ENCODE peak calls at places on chromosomes 5 and 9, in ten cellular contexts. One of them, this sample, is unnamed.

GRCh38 chr9:20623021-20623747 is 885 bp upstream of the MLLT3 start:
- DNase-seq in endothelial cell of umbilical vein: peak; percentile 30
- DNase-seq in GM12878: no peak
- DNase-seq in breast epithelium: no peak
- DNase-seq in K562: no peak
- DNase-seq in spleen: peak; percentile 87
- DNase-seq in Panc1: no peak
- DNase-seq in HCT116: no peak
- DNase-seq in H1: no peak
- DNase-seq in suprapubic skin: peak; percentile 74
- DNase-seq in this sample: peak; percentile 61

GRCh38 chr5:78895616-78896015 is 89.5 kb downstream of the ARSB start:
- DNase-seq in H1: no peak
- DNase-seq in endothelial cell of umbilical vein: no peak
- DNase-seq in suprapubic skin: no peak
- DNase-seq in Panc1: no peak
- DNase-seq in breast epithelium: no peak
- DNase-seq in HCT116: no peak
- DNase-seq in spleen: no peak
- DNase-seq in K562: no peak
- DNase-seq in GM12878: no peak
- DNase-seq in this sample: no peak

GRCh38 chr9:135165003-135165711 is 77.7 kb downstream of the OLFM1 start:
- DNase-seq in endothelial cell of umbilical vein: no peak
- DNase-seq in HCT116: no peak
- DNase-seq in GM12878: no peak
- DNase-seq in H1: no peak
- DNase-seq in spleen: no peak
- DNase-seq in suprapubic skin: no peak
- DNase-seq in breast epithelium: no peak
- DNase-seq in K562: no peak
- DNase-seq in Panc1: no peak
- DNase-seq in this sample: no peak

GRCh38 chr9:2991292-2991691 is 147.4 kb upstream of the PUM3 start:
- DNase-seq in HCT116: no peak
- DNase-seq in K562: no peak
- DNase-seq in Panc1: no peak
- DNase-seq in suprapubic skin: no peak
- DNase-seq in breast epithelium: no peak
- DNase-seq in spleen: no peak
- DNase-seq in GM12878: no peak
- DNase-seq in endothelial cell of umbilical vein: no peak
- DNase-seq in H1: no peak
- DNase-seq in this sample: no peak

GRCh38 chr5:154937186-154937717 is 759 bp downstream of the GEMIN5 start:
- DNase-seq in endothelial cell of umbilical vein: no peak
- DNase-seq in breast epithelium: no peak
- DNase-seq in suprapubic skin: no peak
- DNase-seq in Panc1: no peak
- DNase-seq in K562: no peak
- DNase-seq in spleen: no peak
- DNase-seq in HCT116: no peak
- DNase-seq in GM12878: no peak
- DNase-seq in H1: no peak
- DNase-seq in this sample: no peak

GRCh38 chr9:97704327-97704677 is 7.2 kb upstream of the XPA start:
- DNase-seq in suprapubic skin: no peak
- DNase-seq in HCT116: no peak
- DNase-seq in endothelial cell of umbilical vein: no peak
- DNase-seq in breast epithelium: no peak
- DNase-seq in H1: no peak
- DNase-seq in GM12878: no peak
- DNase-seq in K562: no peak
- DNase-seq in Panc1: no peak
- DNase-seq in spleen: no peak
- DNase-seq in this sample: no peak

GRCh38 chr5:127492854-127493738 is 24.3 kb upstream of the PRRC1 start:
- DNase-seq in K562: peak; percentile 44
- DNase-seq in GM12878: peak; percentile 26
- DNase-seq in breast epithelium: no peak
- DNase-seq in suprapubic skin: no peak
- DNase-seq in spleen: no peak
- DNase-seq in HCT116: peak; percentile 54
- DNase-seq in Panc1: peak; percentile 54
- DNase-seq in endothelial cell of umbilical vein: peak; percentile 78
- DNase-seq in H1: no peak
- DNase-seq in this sample: no peak

GRCh38 chr5:177132504-177133118 is 962 bp upstream of the NSD1 start:
- DNase-seq in H1: no peak
- DNase-seq in breast epithelium: peak; percentile 55
- DNase-seq in HCT116: no peak
- DNase-seq in spleen: peak; percentile 85
- DNase-seq in GM12878: no peak
- DNase-seq in Panc1: no peak
- DNase-seq in K562: no peak
- DNase-seq in suprapubic skin: no peak
- DNase-seq in endothelial cell of umbilical vein: no peak
- DNase-seq in this sample: no peak

GRCh38 chr9:70420267-70421019 is 6.0 kb upstream of the KLF9 start:
- DNase-seq in suprapubic skin: peak; percentile 97
- DNase-seq in HCT116: peak; percentile 42
- DNase-seq in GM12878: no peak
- DNase-seq in Panc1: peak; percentile 27
- DNase-seq in breast epithelium: peak; percentile 93
- DNase-seq in H1: peak; percentile 57
- DNase-seq in K562: peak; percentile 56
- DNase-seq in endothelial cell of umbilical vein: peak; percentile 91
- DNase-seq in spleen: peak; percentile 95
- DNase-seq in this sample: peak; percentile 92

GRCh38 chr9:92609142-92609500 is 60.8 kb downstream of the IPPK start:
- DNase-seq in Panc1: no peak
- DNase-seq in suprapubic skin: no peak
- DNase-seq in breast epithelium: no peak
- DNase-seq in HCT116: no peak
- DNase-seq in H1: no peak
- DNase-seq in spleen: no peak
- DNase-seq in endothelial cell of umbilical vein: no peak
- DNase-seq in GM12878: no peak
- DNase-seq in K562: no peak
- DNase-seq in this sample: no peak

GRCh38 chr9:129027685-129028191 is 393 bp downstream of the SH3GLB2 start:
- DNase-seq in HCT116: no peak
- DNase-seq in Panc1: no peak
- DNase-seq in suprapubic skin: no peak
- DNase-seq in endothelial cell of umbilical vein: peak; percentile 31
- DNase-seq in H1: no peak
- DNase-seq in breast epithelium: no peak
- DNase-seq in K562: peak; percentile 39
- DNase-seq in GM12878: no peak
- DNase-seq in spleen: peak; percentile 96
- DNase-seq in this sample: peak; percentile 77

GRCh38 chr9:35559792-35560530 is 45.1 kb upstream of the TESK1 start:
- DNase-seq in H1: no peak
- DNase-seq in suprapubic skin: no peak
- DNase-seq in HCT116: no peak
- DNase-seq in endothelial cell of umbilical vein: no peak
- DNase-seq in breast epithelium: no peak
- DNase-seq in Panc1: no peak
- DNase-seq in spleen: no peak
- DNase-seq in K562: no peak
- DNase-seq in GM12878: no peak
- DNase-seq in this sample: no peak
- TF ChIP-seq POLR2AphosphoS5 in H1: no peak
- TF ChIP-seq POLR2AphosphoS5 in suprapubic skin: no peak
- TF ChIP-seq POLR2AphosphoS5 in HCT116: no peak
- TF ChIP-seq POLR2AphosphoS5 in endothelial cell of umbilical vein: no peak
- TF ChIP-seq POLR2AphosphoS5 in breast epithelium: no peak
- TF ChIP-seq POLR2AphosphoS5 in Panc1: no peak
- TF ChIP-seq POLR2AphosphoS5 in spleen: no peak
- TF ChIP-seq POLR2AphosphoS5 in K562: no peak
- TF ChIP-seq POLR2AphosphoS5 in GM12878: no peak
- TF ChIP-seq POLR2AphosphoS5 in this sample: no peak

GRCh38 chr9:10867194-10867593 is 254.4 kb upstream of the PTPRD start:
- DNase-seq in Panc1: no peak
- DNase-seq in spleen: no peak
- DNase-seq in breast epithelium: no peak
- DNase-seq in H1: no peak
- DNase-seq in suprapubic skin: no peak
- DNase-seq in endothelial cell of umbilical vein: no peak
- DNase-seq in HCT116: no peak
- DNase-seq in GM12878: no peak
- DNase-seq in K562: no peak
- DNase-seq in this sample: no peak
- H3K4me3 ChIP-seq in Panc1: no peak overlapping the region
- H3K4me3 ChIP-seq in spleen: no peak overlapping the region
- H3K4me3 ChIP-seq in breast epithelium: no peak overlapping the region
- H3K4me3 ChIP-seq in H1: no peak overlapping the region
- H3K4me3 ChIP-seq in suprapubic skin: no peak overlapping the region
- H3K4me3 ChIP-seq in endothelial cell of umbilical vein: no peak overlapping the region
- H3K4me3 ChIP-seq in HCT116: no peak overlapping the region
- H3K4me3 ChIP-seq in GM12878: no peak overlapping the region
- H3K4me3 ChIP-seq in K562: no peak overlapping the region
- H3K4me3 ChIP-seq in this sample: no peak overlapping the region

DNA sequence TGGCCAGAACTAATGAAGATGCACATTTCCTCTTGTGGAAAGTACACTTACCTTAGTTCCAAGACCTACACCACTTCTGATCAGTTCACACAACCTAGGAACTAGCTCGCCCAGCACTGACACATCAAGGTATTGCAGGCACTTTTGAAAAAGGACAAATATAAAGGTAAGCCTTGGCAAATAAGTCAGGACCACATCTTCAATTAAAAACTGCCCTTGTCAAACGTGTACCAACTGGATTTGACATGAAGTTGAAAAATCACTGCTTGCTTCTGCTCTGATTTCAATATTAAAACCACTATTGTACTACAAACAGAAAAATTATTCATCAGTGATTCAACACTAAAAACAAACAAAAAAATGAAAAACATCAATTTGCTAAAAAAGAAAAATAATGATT is 45.0 kb upstream of the OR2K2 start:
- DNase-seq in HCT116: no peak
- DNase-seq in suprapubic skin: no peak
- DNase-seq in H1: no peak
- DNase-seq in Panc1: no peak
- DNase-seq in GM12878: no peak
- DNase-seq in spleen: no peak
- DNase-seq in K562: no peak
- DNase-seq in breast epithelium: no peak
- DNase-seq in endothelial cell of umbilical vein: no peak
- DNase-seq in this sample: no peak
- TF ChIP-seq CTCF in HCT116: no peak
- TF ChIP-seq CTCF in suprapubic skin: no peak
- TF ChIP-seq CTCF in H1: peak; percentile 2
- TF ChIP-seq CTCF in Panc1: no peak
- TF ChIP-seq CTCF in GM12878: no peak
- TF ChIP-seq CTCF in spleen: no peak
- TF ChIP-seq CTCF in K562: no peak
- TF ChIP-seq CTCF in breast epithelium: no peak
- TF ChIP-seq CTCF in endothelial cell of umbilical vein: no peak
- TF ChIP-seq CTCF in this sample: no peak

GRCh38 chr5:122478741-122479459 is 166.9 kb downstream of the SNCAIP start:
- DNase-seq in suprapubic skin: no peak
- DNase-seq in breast epithelium: no peak
- DNase-seq in HCT116: peak; percentile 10
- DNase-seq in GM12878: no peak
- DNase-seq in K562: no peak
- DNase-seq in spleen: no peak
- DNase-seq in Panc1: no peak
- DNase-seq in H1: no peak
- DNase-seq in endothelial cell of umbilical vein: no peak
- DNase-seq in this sample: no peak
- TF ChIP-seq POLR2AphosphoS5 in suprapubic skin: no peak
- TF ChIP-seq POLR2AphosphoS5 in breast epithelium: peak; percentile 9
- TF ChIP-seq POLR2AphosphoS5 in HCT116: no peak
- TF ChIP-seq POLR2AphosphoS5 in GM12878: no peak
- TF ChIP-seq POLR2AphosphoS5 in K562: no peak
- TF ChIP-seq POLR2AphosphoS5 in spleen: no peak
- TF ChIP-seq POLR2AphosphoS5 in Panc1: no peak
- TF ChIP-seq POLR2AphosphoS5 in H1: no peak
- TF ChIP-seq POLR2AphosphoS5 in endothelial cell of umbilical vein: no peak
- TF ChIP-seq POLR2AphosphoS5 in this sample: no peak

DNA sequence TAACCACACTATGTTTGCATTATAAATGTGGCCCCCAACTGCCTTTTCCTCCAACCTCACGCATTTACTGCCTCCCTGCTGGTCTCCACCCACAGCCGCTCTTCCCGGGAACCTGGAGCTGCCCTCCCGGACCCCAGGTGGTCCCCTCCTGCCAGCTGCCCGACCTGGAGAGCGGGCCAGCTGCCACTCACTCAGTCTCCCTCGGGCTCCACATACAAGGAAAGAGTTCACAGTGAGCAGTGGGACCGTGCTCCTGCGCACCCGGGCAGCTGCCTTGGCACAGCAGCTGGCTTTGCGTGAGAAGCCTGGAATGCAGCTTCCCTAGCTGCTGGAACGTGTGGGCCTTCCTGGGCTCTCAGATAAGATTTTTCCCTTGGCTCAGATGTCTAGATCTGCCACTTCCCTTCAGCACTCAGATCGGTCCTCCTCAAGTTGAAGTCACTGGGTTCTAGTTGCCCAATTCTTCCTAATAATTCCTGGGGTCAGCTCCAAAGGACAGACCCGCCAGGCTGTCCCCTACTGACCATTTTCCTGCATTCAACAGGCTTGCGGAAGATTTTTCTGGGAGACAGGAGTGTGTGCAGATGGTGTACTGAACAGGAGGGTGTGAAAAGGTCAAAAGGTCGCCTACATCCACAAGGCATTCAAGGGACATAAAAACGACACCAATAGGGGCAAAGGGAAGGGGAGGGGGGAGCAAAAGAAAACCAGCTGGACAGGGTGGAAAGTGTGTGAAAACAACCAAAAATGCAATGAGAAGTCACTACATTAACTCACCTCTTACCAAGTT is 69.1 kb downstream of the MYO10 start:
- DNase-seq in endothelial cell of umbilical vein: no peak
- DNase-seq in Panc1: no peak
- DNase-seq in spleen: no peak
- DNase-seq in GM12878: no peak
- DNase-seq in breast epithelium: no peak
- DNase-seq in H1: peak; percentile 15
- DNase-seq in K562: no peak
- DNase-seq in HCT116: no peak
- DNase-seq in suprapubic skin: no peak
- DNase-seq in this sample: peak; percentile 36
- H3K4me3 ChIP-seq in endothelial cell of umbilical vein: no peak overlapping the region
- H3K4me3 ChIP-seq in Panc1: peak overlapping the region; percentile 12
- H3K4me3 ChIP-seq in spleen: no peak overlapping the region
- H3K4me3 ChIP-seq in GM12878: no peak overlapping the region
- H3K4me3 ChIP-seq in breast epithelium: no peak overlapping the region
- H3K4me3 ChIP-seq in H1: no peak overlapping the region
- H3K4me3 ChIP-seq in K562: no peak overlapping the region
- H3K4me3 ChIP-seq in HCT116: no peak overlapping the region
- H3K4me3 ChIP-seq in suprapubic skin: no peak overlapping the region
- H3K4me3 ChIP-seq in this sample: no peak overlapping the region

GRCh38 chr5:72425995-72426394 is 81.2 kb downstream of the ZNF366 start:
- DNase-seq in HCT116: no peak
- DNase-seq in H1: no peak
- DNase-seq in endothelial cell of umbilical vein: no peak
- DNase-seq in spleen: no peak
- DNase-seq in suprapubic skin: no peak
- DNase-seq in breast epithelium: no peak
- DNase-seq in K562: no peak
- DNase-seq in Panc1: no peak
- DNase-seq in GM12878: no peak
- DNase-seq in this sample: no peak
- TF ChIP-seq CTCF in HCT116: no peak
- TF ChIP-seq CTCF in H1: no peak
- TF ChIP-seq CTCF in endothelial cell of umbilical vein: no peak
- TF ChIP-seq CTCF in spleen: no peak
- TF ChIP-seq CTCF in suprapubic skin: no peak
- TF ChIP-seq CTCF in breast epithelium: no peak
- TF ChIP-seq CTCF in K562: no peak
- TF ChIP-seq CTCF in Panc1: no peak
- TF ChIP-seq CTCF in GM12878: no peak
- TF ChIP-seq CTCF in this sample: no peak

This sample was measured in transverse colon.